ENCODE peak calls at places on chromosomes 7 and 10, in five cellular contexts. Y is AG09309, N is pancreas, P is IMR-90, V is adrenal gland. G is an unnamed sample.

GRCh38 chr7:150428671-150429451 is 21.6 kb upstream of the GIMAP8 start:
- DNase-seq in Y (peak; percentile 83), N (peak; percentile 42), P (peak; percentile 92), V (peak; percentile 82), G (peak; percentile 85)

GRCh38 chr7:70446448-70447143 is 685.3 kb upstream of the GALNT17 start:
- DNase-seq in Y (no peak), N (no peak), P (no peak), V (no peak), G (no peak)

GRCh38 chr10:125146791-125147604 is 13.4 kb downstream of the CTBP2 start:
- DNase-seq in Y (no peak), N (peak; percentile 40), P (peak; percentile 65), V (no peak), G (no peak)

GRCh38 chr10:96082748-96083147 is 39.4 kb downstream of the CCNJ start:
- DNase-seq in Y (no peak), N (no peak), P (no peak), V (no peak), G (no peak)

GRCh38 chr7:2499181-2499580 is 20.4 kb upstream of the LFNG start:
- DNase-seq in Y (no peak), N (no peak), P (no peak), V (no peak), G (no peak)

GRCh38 chr10:49742683-49743463 is 19.2 kb downstream of the OGDHL start:
- DNase-seq in Y (no peak), N (no peak), P (no peak), V (no peak), G (no peak)

GRCh38 chr10:12852732-12853131 is 148.8 kb downstream of the CCDC3 start:
- DNase-seq in Y (no peak), N (no peak), P (no peak), V (no peak), G (no peak)

GRCh38 chr10:100728928-100729876 is 16.2 kb upstream of the PAX2 start:
- DNase-seq in Y (no peak), N (peak; percentile 42), P (peak; percentile 13), V (peak; percentile 32), G (no peak)

GRCh38 chr10:61316866-61317265 is 136.3 kb downstream of the TMEM26 start:
- DNase-seq in Y (no peak), N (no peak), P (no peak), V (no peak), G (no peak)

GRCh38 chr10:6207658-6208057 is 4.9 kb downstream of the PFKFB3 start:
- DNase-seq in Y (no peak), N (no peak), P (no peak), V (no peak), G (no peak)

GRCh38 chr10:126734957-126735356 is 64.5 kb upstream of the C10orf90 start:
- DNase-seq in Y (no peak), N (no peak), P (no peak), V (no peak), G (no peak)

GRCh38 chr7:17530741-17531417 is 232.4 kb downstream of the AHR start:
- DNase-seq in Y (no peak), N (no peak), P (peak; percentile 15), V (no peak), G (no peak)
- TF ChIP-seq CTCF in Y (peak; percentile 12), N (no peak), P (peak; percentile 41), V (peak; percentile 37), G (peak; percentile 8)

GRCh38 chr10:120978589-120979252 is 127.6 kb downstream of the WDR11 start:
- DNase-seq in Y (peak; percentile 46), N (no peak), P (peak; percentile 2), V (no peak), G (no peak)
- H3K4me3 ChIP-seq in Y (no peak overlapping the region), N (peak overlapping the region; percentile 29), P (no peak overlapping the region), V (peak overlapping the region; percentile 25), G (no peak overlapping the region)

GRCh38 chr7:9657257-9657656 is 1223.8 kb downstream of the NXPH1 start:
- DNase-seq in Y (no peak), N (no peak), P (no peak), V (no peak), G (no peak)
- TF ChIP-seq CTCF in Y (no peak), N (no peak), P (no peak), V (no peak), G (no peak)

GRCh38 chr7:20238754-20239324 is 21.7 kb upstream of the MACC1 start:
- DNase-seq in Y (no peak), N (no peak), P (no peak), V (no peak), G (no peak)
- H3K4me3 ChIP-seq in Y (no peak overlapping the region), N (no peak overlapping the region), P (no peak overlapping the region), V (no peak overlapping the region), G (no peak overlapping the region)

GRCh38 chr7:30563326-30563942 is 31.2 kb upstream of the GARS1 start:
- DNase-seq in Y (no peak), N (no peak), P (peak; percentile 40), V (no peak), G (no peak)

GRCh38 chr7:30564243-30564892 is 30.3 kb upstream of the GARS1 start:
- DNase-seq in Y (peak; percentile 55), N (peak; percentile 89), P (peak; percentile 80), V (peak; percentile 83), G (peak; percentile 61)

GRCh38 chr7:30561389-30561788 is 33.3 kb upstream of the GARS1 start:
- DNase-seq in Y (no peak), N (no peak), P (no peak), V (no peak), G (no peak)

GRCh38 chr7:30562909-30563308 is 31.8 kb upstream of the GARS1 start:
- DNase-seq in Y (no peak), N (no peak), P (no peak), V (no peak), G (no peak)

GRCh38 chr7:30562498-30562897 is 32.2 kb upstream of the GARS1 start:
- DNase-seq in Y (no peak), N (no peak), P (peak; percentile 73), V (no peak), G (peak; percentile 26)
- TF ChIP-seq CTCF in Y (no peak), N (no peak), P (peak; percentile 43), V (no peak), G (peak; percentile 53)

G was measured in AG04450.